ENCODE peak calls at places on chromosomes 4 and X, in five cellular contexts. One of them, this sample, is unnamed.

GRCh38 chr4:108644237-108644636 is 6.2 kb upstream of the OSTC start:
- DNase-seq in psoas muscle: no peak
- DNase-seq in astrocyte of the cerebellum: no peak
- DNase-seq in mucosa of descending colon: no peak
- DNase-seq in CD4-positive, alpha-beta T cell: no peak
- DNase-seq in this sample: no peak

GRCh38 chrX:72554448-72555140 is 18.0 kb downstream of the HDAC8 start:
- DNase-seq in psoas muscle: no peak
- DNase-seq in mucosa of descending colon: peak
- DNase-seq in CD4-positive, alpha-beta T cell: no peak
- DNase-seq in astrocyte of the cerebellum: no peak
- DNase-seq in this sample: peak

GRCh38 chr4:108081251-108081650 is 87.5 kb downstream of the LEF1 start:
- DNase-seq in mucosa of descending colon: no peak
- DNase-seq in astrocyte of the cerebellum: no peak
- DNase-seq in CD4-positive, alpha-beta T cell: no peak
- DNase-seq in psoas muscle: no peak
- DNase-seq in this sample: peak

GRCh38 chr4:154618708-154619315 is 6.4 kb upstream of the FGG start:
- DNase-seq in astrocyte of the cerebellum: peak
- DNase-seq in CD4-positive, alpha-beta T cell: peak
- DNase-seq in mucosa of descending colon: peak
- DNase-seq in psoas muscle: no peak
- DNase-seq in this sample: peak

GRCh38 chrX:136163694-136164093 is 16.4 kb downstream of the FHL1 start:
- DNase-seq in psoas muscle: no peak
- DNase-seq in CD4-positive, alpha-beta T cell: no peak
- DNase-seq in mucosa of descending colon: no peak
- DNase-seq in astrocyte of the cerebellum: no peak
- DNase-seq in this sample: no peak

GRCh38 chr4:119210760-119211159 is 1.8 kb upstream of the USP53 start:
- DNase-seq in CD4-positive, alpha-beta T cell: no peak
- DNase-seq in mucosa of descending colon: no peak
- DNase-seq in astrocyte of the cerebellum: no peak
- DNase-seq in psoas muscle: no peak
- DNase-seq in this sample: no peak

GRCh38 chrX:25004485-25005032 is 11.2 kb downstream of the ARX start:
- DNase-seq in psoas muscle: no peak
- DNase-seq in astrocyte of the cerebellum: no peak
- DNase-seq in mucosa of descending colon: no peak
- DNase-seq in CD4-positive, alpha-beta T cell: no peak
- DNase-seq in this sample: no peak

GRCh38 chrX:119539872-119540271 is 25.3 kb downstream of the STEEP1 start:
- DNase-seq in CD4-positive, alpha-beta T cell: no peak
- DNase-seq in astrocyte of the cerebellum: no peak
- DNase-seq in mucosa of descending colon: no peak
- DNase-seq in psoas muscle: no peak
- DNase-seq in this sample: peak

GRCh38 chr4:19195696-19196095 is 1056.0 kb upstream of the SLIT2 start:
- DNase-seq in astrocyte of the cerebellum: no peak
- DNase-seq in mucosa of descending colon: peak
- DNase-seq in psoas muscle: no peak
- DNase-seq in CD4-positive, alpha-beta T cell: no peak
- DNase-seq in this sample: no peak

GRCh38 chr4:33722800-33723511 is 2521.4 kb downstream of the ARAP2 start:
- DNase-seq in psoas muscle: no peak
- DNase-seq in CD4-positive, alpha-beta T cell: no peak
- DNase-seq in astrocyte of the cerebellum: peak
- DNase-seq in mucosa of descending colon: no peak
- DNase-seq in this sample: no peak
- TF ChIP-seq CTCF in psoas muscle: no peak
- TF ChIP-seq CTCF in CD4-positive, alpha-beta T cell: no peak
- TF ChIP-seq CTCF in astrocyte of the cerebellum: peak
- TF ChIP-seq CTCF in mucosa of descending colon: no peak
- TF ChIP-seq CTCF in this sample: no peak

GRCh38 chrX:40371376-40371775 is 209.4 kb upstream of the ATP6AP2 start:
- DNase-seq in CD4-positive, alpha-beta T cell: no peak
- DNase-seq in psoas muscle: no peak
- DNase-seq in mucosa of descending colon: no peak
- DNase-seq in astrocyte of the cerebellum: no peak
- DNase-seq in this sample: no peak

GRCh38 chrX:40368611-40369061 is 212.1 kb upstream of the ATP6AP2 start:
- DNase-seq in astrocyte of the cerebellum: no peak
- DNase-seq in psoas muscle: no peak
- DNase-seq in mucosa of descending colon: no peak
- DNase-seq in CD4-positive, alpha-beta T cell: no peak
- DNase-seq in this sample: no peak

DNA sequence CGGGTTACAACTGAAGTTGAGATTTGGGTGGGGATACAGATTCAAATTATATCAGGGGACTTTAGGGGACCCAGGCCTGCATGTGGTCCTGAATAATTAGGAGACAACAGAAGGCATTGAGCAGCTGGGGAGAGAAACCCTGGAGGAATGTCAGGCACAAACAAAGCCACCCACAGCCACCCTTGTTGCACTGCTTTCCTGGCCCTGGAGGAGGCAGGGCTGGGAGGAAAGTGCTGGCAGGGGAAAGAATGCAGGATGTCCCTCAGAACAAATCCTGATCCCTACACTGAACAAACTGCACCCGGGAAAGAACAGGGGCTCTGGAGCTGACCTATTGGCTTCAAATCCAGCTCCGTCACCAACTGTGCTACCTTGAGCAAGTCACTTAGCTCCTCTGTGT is 214.1 kb upstream of the ATP6AP2 start:
- DNase-seq in mucosa of descending colon: no peak
- DNase-seq in CD4-positive, alpha-beta T cell: no peak
- DNase-seq in psoas muscle: no peak
- DNase-seq in astrocyte of the cerebellum: no peak
- DNase-seq in this sample: no peak
- TF ChIP-seq CTCF in mucosa of descending colon: no peak
- TF ChIP-seq CTCF in CD4-positive, alpha-beta T cell: no peak
- TF ChIP-seq CTCF in psoas muscle: no peak
- TF ChIP-seq CTCF in astrocyte of the cerebellum: no peak
- TF ChIP-seq CTCF in this sample: no peak

GRCh38 chr4:15737255-15737654 is 34.4 kb downstream of the BST1 start:
- DNase-seq in psoas muscle: no peak
- DNase-seq in astrocyte of the cerebellum: no peak
- DNase-seq in CD4-positive, alpha-beta T cell: no peak
- DNase-seq in mucosa of descending colon: no peak
- DNase-seq in this sample: peak
- TF ChIP-seq CTCF in psoas muscle: no peak
- TF ChIP-seq CTCF in astrocyte of the cerebellum: no peak
- TF ChIP-seq CTCF in CD4-positive, alpha-beta T cell: no peak
- TF ChIP-seq CTCF in mucosa of descending colon: no peak
- TF ChIP-seq CTCF in this sample: no peak

DNA sequence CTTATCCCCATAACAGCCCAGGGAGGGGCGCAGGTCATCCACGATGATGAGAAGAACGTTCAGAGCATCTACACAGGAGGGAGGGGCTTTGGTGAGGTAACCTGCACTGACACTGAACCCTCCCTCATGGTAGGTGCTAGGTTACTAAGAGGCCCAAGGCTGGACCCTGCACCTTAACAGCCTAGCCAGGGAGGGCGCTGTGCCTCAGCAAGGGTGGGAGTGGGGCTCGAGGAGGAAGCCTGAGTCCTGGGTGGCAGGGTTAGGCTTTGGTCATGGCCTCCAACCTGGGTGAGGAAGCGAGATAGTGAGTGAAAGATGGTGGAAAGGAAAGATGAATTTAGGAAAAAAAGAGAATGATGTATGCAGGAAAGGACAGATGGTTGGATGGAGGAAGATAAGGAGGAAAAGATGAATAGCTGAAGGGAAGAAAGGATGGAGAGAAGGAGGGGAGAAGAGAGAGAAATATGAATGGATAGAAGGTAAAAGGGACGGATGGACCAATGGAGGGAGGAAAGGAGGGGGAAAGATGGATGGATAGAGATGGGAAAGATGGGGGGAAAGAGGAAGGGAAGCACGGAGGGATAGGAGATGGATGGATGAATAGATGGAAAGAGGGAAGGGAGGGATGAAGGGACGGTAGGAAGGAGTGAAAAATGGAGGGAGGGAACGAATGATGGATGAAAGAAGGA is 736 bp downstream of the IDS start:
- DNase-seq in mucosa of descending colon: peak
- DNase-seq in astrocyte of the cerebellum: no peak
- DNase-seq in psoas muscle: no peak
- DNase-seq in CD4-positive, alpha-beta T cell: peak
- DNase-seq in this sample: peak
- TF ChIP-seq CTCF in mucosa of descending colon: no peak
- TF ChIP-seq CTCF in astrocyte of the cerebellum: peak
- TF ChIP-seq CTCF in psoas muscle: no peak
- TF ChIP-seq CTCF in CD4-positive, alpha-beta T cell: peak
- TF ChIP-seq CTCF in this sample: peak

DNA sequence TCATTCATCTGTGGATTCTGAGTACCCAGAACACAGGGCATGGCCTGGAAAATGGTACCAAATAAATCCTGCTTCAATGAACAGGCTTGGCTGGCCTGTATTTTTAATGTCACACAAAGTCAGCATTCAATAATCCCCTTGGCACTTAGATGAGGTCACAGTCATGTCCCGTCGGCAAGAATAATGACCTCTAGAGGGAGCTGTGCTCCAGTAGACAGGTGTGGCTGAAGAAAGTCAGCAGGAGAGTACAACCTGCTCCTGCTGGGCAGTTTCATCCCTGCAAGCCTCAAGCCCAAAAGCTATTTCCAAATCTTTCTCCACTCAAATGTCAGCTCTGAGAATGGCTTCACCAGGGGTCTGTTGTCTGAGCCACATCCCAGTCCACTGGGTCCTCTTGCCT is 404.0 kb upstream of the F9 start:
- DNase-seq in psoas muscle: peak
- DNase-seq in mucosa of descending colon: peak
- DNase-seq in CD4-positive, alpha-beta T cell: no peak
- DNase-seq in astrocyte of the cerebellum: no peak
- DNase-seq in this sample: peak
- TF ChIP-seq CTCF in psoas muscle: peak
- TF ChIP-seq CTCF in mucosa of descending colon: no peak
- TF ChIP-seq CTCF in CD4-positive, alpha-beta T cell: no peak
- TF ChIP-seq CTCF in astrocyte of the cerebellum: no peak
- TF ChIP-seq CTCF in this sample: peak

DNA sequence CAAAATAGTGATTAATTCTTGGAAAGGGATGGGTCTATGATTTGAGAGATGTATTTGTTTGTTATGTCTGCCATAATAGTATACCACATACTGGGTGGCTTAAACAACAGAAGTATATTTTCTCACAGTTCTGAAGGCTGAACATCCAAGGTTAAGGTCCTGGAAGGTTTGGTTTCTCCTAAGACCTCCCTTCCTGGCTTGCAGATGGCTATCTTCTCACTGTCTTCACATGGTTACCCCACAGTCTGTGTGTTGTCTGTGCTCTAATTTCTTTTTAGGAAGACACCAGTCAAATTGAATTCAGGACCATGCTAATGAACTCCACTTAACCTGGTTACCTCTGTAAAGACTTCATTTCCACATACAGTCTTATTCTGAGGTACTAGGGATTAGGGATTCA is 25.6 kb downstream of the CXCL2 start:
- DNase-seq in mucosa of descending colon: no peak
- DNase-seq in CD4-positive, alpha-beta T cell: no peak
- DNase-seq in psoas muscle: no peak
- DNase-seq in astrocyte of the cerebellum: no peak
- DNase-seq in this sample: no peak
- TF ChIP-seq CTCF in mucosa of descending colon: no peak
- TF ChIP-seq CTCF in CD4-positive, alpha-beta T cell: no peak
- TF ChIP-seq CTCF in psoas muscle: no peak
- TF ChIP-seq CTCF in astrocyte of the cerebellum: no peak
- TF ChIP-seq CTCF in this sample: no peak

GRCh38 chrX:11427082-11428033 is 134.1 kb downstream of the AMELX start:
- DNase-seq in psoas muscle: peak
- DNase-seq in astrocyte of the cerebellum: no peak
- DNase-seq in CD4-positive, alpha-beta T cell: no peak
- DNase-seq in mucosa of descending colon: peak
- DNase-seq in this sample: no peak
- TF ChIP-seq CTCF in psoas muscle: no peak
- TF ChIP-seq CTCF in astrocyte of the cerebellum: peak
- TF ChIP-seq CTCF in CD4-positive, alpha-beta T cell: no peak
- TF ChIP-seq CTCF in mucosa of descending colon: no peak
- TF ChIP-seq CTCF in this sample: no peak

This sample was measured in activated CD8-positive, alpha-beta T cell treated with anti-CD3 and anti-CD28 coated beads for 36 hours.